ENCODE peak calls at places on chromosomes 16 and 17, in nine cellular contexts. O is pancreas; K is endothelial cell; M is fibroblast of lung; N is CD8-positive, alpha-beta T cell; Z is heart left ventricle; P is AG04450; W is A549; R is BE2C. X is an unnamed sample.

GRCh38 chr17:45146616-45147101 is 1.6 kb upstream of the HEXIM1 start:
- DNase-seq in O (no peak), K (no peak), M (peak; percentile 95), N (no peak), Z (no peak), P (no peak), W (no peak), R (no peak), X (peak; percentile 75)

GRCh38 chr17:64778367-64779290 is 116.5 kb upstream of the SMURF2 start:
- DNase-seq in O (peak; percentile 73), K (peak; percentile 53), M (peak; percentile 13), N (no peak), Z (peak; percentile 42), P (no peak), W (no peak), R (peak; percentile 35), X (no peak)

GRCh38 chr17:31724619-31725018 is 134.4 kb downstream of the COPRS start:
- DNase-seq in O (no peak), K (no peak), M (peak; percentile 73), N (no peak), Z (no peak), P (no peak), W (no peak), R (no peak), X (no peak)

GRCh38 chr16:69610356-69610755 is 44.6 kb downstream of the NFAT5 start:
- DNase-seq in O (no peak), K (no peak), M (peak; percentile 64), N (no peak), Z (no peak), P (no peak), W (no peak), R (no peak), X (peak; percentile 64)

GRCh38 chr17:46027326-46028325 is 28.6 kb downstream of the STH start:
- DNase-seq in O (peak; percentile 72), K (no peak), M (no peak), N (no peak), Z (no peak), P (no peak), W (no peak), R (no peak), X (no peak)

GRCh38 chr17:37824534-37825485 is 80.0 kb upstream of the HNF1B start:
- DNase-seq in O (no peak), K (no peak), M (peak; percentile 92), N (no peak), Z (no peak), P (peak; percentile 61), W (peak; percentile 95), R (no peak), X (peak; percentile 81)

GRCh38 chr17:72030067-72030899 is 90.5 kb upstream of the SOX9 start:
- DNase-seq in O (peak; percentile 58), K (peak; percentile 66), M (peak; percentile 70), N (peak; percentile 12), Z (peak; percentile 35), P (peak; percentile 10), W (peak; percentile 88), R (peak; percentile 74), X (peak; percentile 62)

GRCh38 chr17:73750975-73751374 is 106.7 kb upstream of the SDK2 start:
- DNase-seq in O (no peak), K (no peak), M (no peak), N (no peak), Z (no peak), P (no peak), W (no peak), R (peak; percentile 61), X (no peak)

GRCh38 chr16:4679854-4680636 is 13.3 kb upstream of the NUDT16L1 start:
- DNase-seq in O (peak; percentile 70), K (no peak), M (peak; percentile 69), N (no peak), Z (peak; percentile 76), P (peak; percentile 36), W (no peak), R (peak; percentile 63), X (no peak)

GRCh38 chr16:50114357-50115129 is 38.6 kb upstream of the TENT4B start:
- DNase-seq in O (no peak), K (no peak), M (no peak), N (no peak), Z (no peak), P (no peak), W (no peak), R (no peak), X (no peak)

GRCh38 chr16:87076950-87077749 is 240.0 kb downstream of the C16orf95 start:
- DNase-seq in O (peak; percentile 84), K (peak; percentile 79), M (peak; percentile 57), N (peak; percentile 15), Z (no peak), P (peak; percentile 18), W (peak; percentile 26), R (peak; percentile 64), X (peak; percentile 58)

GRCh38 chr17:48470388-48471034 is 40.5 kb upstream of the SKAP1 start:
- DNase-seq in O (no peak), K (no peak), M (peak; percentile 67), N (no peak), Z (no peak), P (no peak), W (no peak), R (no peak), X (peak; percentile 81)
- TF ChIP-seq CTCF in O (no peak), K (no peak), M (no peak), N (no peak), Z (no peak), P (peak; percentile 40), W (no peak), R (no peak), X (peak; percentile 46)

GRCh38 chr17:6279659-6280058 is 155.3 kb downstream of the AIPL1 start:
- DNase-seq in O (no peak), K (peak; percentile 16), M (no peak), N (no peak), Z (no peak), P (no peak), W (no peak), R (no peak), X (no peak)

GRCh38 chr17:6274310-6274709 is 160.6 kb downstream of the AIPL1 start:
- DNase-seq in O (no peak), K (no peak), M (no peak), N (no peak), Z (no peak), P (no peak), W (no peak), R (no peak), X (no peak)

GRCh38 chr17:6276711-6277110 is 158.2 kb downstream of the AIPL1 start:
- DNase-seq in O (no peak), K (no peak), M (no peak), N (no peak), Z (no peak), P (no peak), W (no peak), R (no peak), X (no peak)
- TF ChIP-seq CTCF in O (no peak), K (no peak), M (no peak), N (no peak), Z (no peak), P (no peak), W (peak; percentile 12), R (no peak), X (no peak)

GRCh38 chr16:53492499-53492898 is 10.5 kb downstream of the AKTIP start:
- DNase-seq in O (no peak), K (no peak), M (no peak), N (no peak), Z (no peak), P (no peak), W (no peak), R (no peak), X (no peak)

GRCh38 chr16:53489754-53490153 is 13.3 kb downstream of the AKTIP start:
- DNase-seq in O (no peak), K (no peak), M (no peak), N (no peak), Z (no peak), P (no peak), W (no peak), R (no peak), X (no peak)

GRCh38 chr16:53498984-53499383 is 4.0 kb downstream of the AKTIP start:
- DNase-seq in O (no peak), K (no peak), M (no peak), N (no peak), Z (no peak), P (no peak), W (no peak), R (no peak), X (no peak)

GRCh38 chr16:53495325-53495724 is 7.7 kb downstream of the AKTIP start:
- DNase-seq in O (no peak), K (no peak), M (no peak), N (no peak), Z (no peak), P (no peak), W (no peak), R (no peak), X (no peak)
- TF ChIP-seq CTCF in O (no peak), K (no peak), M (no peak), N (no peak), Z (no peak), P (no peak), W (no peak), R (peak; percentile 30), X (no peak)

DNA sequence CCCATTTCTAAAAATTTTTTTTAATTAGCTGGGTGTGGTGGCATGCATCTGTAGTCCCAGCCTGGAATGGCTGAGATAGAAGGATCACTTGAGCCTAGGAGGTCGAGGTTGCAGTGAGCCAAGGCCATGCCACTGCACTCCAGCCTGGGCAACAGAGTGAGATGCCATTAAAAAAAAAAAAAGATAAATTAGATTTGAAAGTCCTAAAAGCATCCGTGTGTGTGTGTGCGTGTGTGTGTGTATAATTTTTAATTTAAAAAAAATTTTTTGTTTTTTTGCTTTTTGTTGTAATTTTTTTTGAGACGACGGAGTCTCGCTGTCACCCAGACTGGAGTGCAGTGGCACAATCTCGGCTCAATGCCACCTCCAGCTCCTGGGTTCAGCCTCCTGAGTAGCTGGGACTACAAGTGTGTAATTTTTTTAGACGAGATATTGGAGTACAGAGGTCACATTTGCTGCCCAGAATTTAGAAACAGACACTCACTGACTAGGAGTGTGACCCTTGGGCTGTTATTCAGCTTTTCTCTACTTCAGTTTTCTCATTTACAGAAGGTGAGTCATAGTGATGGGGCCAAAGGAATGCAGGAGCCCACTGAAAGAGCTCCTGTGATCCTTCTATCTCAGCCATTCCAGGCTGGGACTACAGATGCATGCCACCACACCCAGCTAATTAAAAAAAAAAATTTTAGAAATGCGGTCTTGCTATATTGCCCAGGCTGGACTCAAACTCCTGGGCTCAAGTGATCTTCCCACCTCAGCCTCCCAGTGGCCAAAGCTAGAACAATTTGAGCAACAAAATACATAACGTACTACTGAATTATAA is 25.5 kb upstream of the TBX4 start:
- DNase-seq in O (no peak), K (no peak), M (peak; percentile 53), N (no peak), Z (no peak), P (no peak), W (peak; percentile 63), R (no peak), X (peak; percentile 59)
- TF ChIP-seq CTCF in O (no peak), K (no peak), M (no peak), N (no peak), Z (no peak), P (peak; percentile 21), W (peak; percentile 25), R (no peak), X (peak; percentile 21)

DNA sequence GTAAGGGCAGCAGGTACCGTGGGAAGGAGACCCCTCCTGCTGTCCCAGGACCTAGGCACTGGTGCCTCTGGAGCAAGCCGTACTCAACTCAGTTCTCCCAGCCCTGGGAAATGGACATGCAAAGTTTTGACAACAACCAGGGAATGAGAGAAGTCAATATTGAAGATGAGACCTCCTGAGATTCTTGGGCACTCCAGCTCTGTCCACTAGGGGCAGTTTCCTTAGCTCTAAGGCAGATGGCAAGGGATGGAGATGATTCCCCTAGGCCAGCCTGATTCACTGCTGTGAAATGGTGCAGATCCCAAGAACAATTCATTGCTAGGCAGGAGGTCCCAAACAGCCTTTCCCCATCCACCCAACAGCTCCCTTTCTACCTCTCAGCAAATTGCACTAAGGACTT is 20.6 kb upstream of the SDR42E2 start:
- DNase-seq in O (no peak), K (peak; percentile 21), M (no peak), N (no peak), Z (no peak), P (no peak), W (peak; percentile 55), R (peak; percentile 24), X (peak; percentile 16)
- TF ChIP-seq CTCF in O (no peak), K (peak; percentile 50), M (peak; percentile 44), N (no peak), Z (no peak), P (peak; percentile 61), W (peak; percentile 35), R (peak; percentile 67), X (peak; percentile 47)